ENCODE peak calls at places on chromosomes 3 and 15, in five cellular contexts. X is BJ, B is HL-60, M is A549, D is NB4. H is an unnamed sample.

GRCh38 chr3:66747251-66747650 is 246.4 kb upstream of the LRIG1 start:
- DNase-seq in D (no peak), M (no peak), B (no peak), X (no peak), H (no peak)

GRCh38 chr3:175434591-175434990 is 575.5 kb downstream of the NAALADL2 start:
- DNase-seq in M (no peak), D (no peak), X (no peak), B (no peak), H (no peak)

GRCh38 chr3:193711523-193711963 is 118.5 kb downstream of the OPA1 start:
- DNase-seq in X (no peak), D (no peak), M (no peak), B (no peak), H (no peak)

GRCh38 chr15:23438816-23439466 is 8.1 kb downstream of the GOLGA6L2 start:
- DNase-seq in D (no peak), B (no peak), M (no peak), X (no peak), H (no peak)

GRCh38 chr3:127628788-127629456 is at the start of gene PODXL2:
- DNase-seq in X (no peak), D (no peak), B (peak), M (peak), H (no peak)

GRCh38 chr3:182435860-182436259 is 357.4 kb upstream of the ATP11B start:
- DNase-seq in X (no peak), B (no peak), M (no peak), D (no peak), H (no peak)

GRCh38 chr15:64046347-64047153 is at the start of gene DAPK2:
- DNase-seq in M (peak), D (peak), X (no peak), B (peak), H (no peak)

GRCh38 chr3:59555593-59556315 is 505.9 kb upstream of the CFAP20DC start:
- DNase-seq in D (no peak), X (no peak), B (no peak), M (no peak), H (no peak)

GRCh38 chr15:42750306-42750705 is 13.4 kb upstream of the CDAN1 start:
- DNase-seq in M (no peak), B (no peak), D (no peak), X (no peak), H (no peak)

GRCh38 chr15:83282859-83283812 is 1.3 kb downstream of the BNC1 start:
- DNase-seq in B (no peak), X (no peak), M (no peak), D (no peak), H (no peak)

GRCh38 chr3:98209244-98209643 is 42.7 kb downstream of the OR5H15 start:
- DNase-seq in M (no peak), B (no peak), D (no peak), X (no peak), H (no peak)

GRCh38 chr3:177729939-177730700 is 532.8 kb upstream of the TBL1XR1 start:
- DNase-seq in B (no peak), X (no peak), M (no peak), D (no peak), H (no peak)

GRCh38 chr3:14640157-14640562 is 11.4 kb upstream of the CCDC174 start:
- DNase-seq in B (no peak), D (no peak), M (peak), X (no peak), H (no peak)

GRCh38 chr3:72068621-72069020 is 283.7 kb upstream of the PROK2 start:
- DNase-seq in X (no peak), D (no peak), M (no peak), B (no peak), H (no peak)

GRCh38 chr3:9791127-9791526 is 1.1 kb downstream of the TADA3 start:
- DNase-seq in X (no peak), B (no peak), M (no peak), D (no peak), H (no peak)

GRCh38 chr15:101185336-101185735 is 66.5 kb downstream of the CHSY1 start:
- DNase-seq in X (no peak), M (no peak), D (no peak), B (no peak), H (no peak)

GRCh38 chr3:14949126-14949525 is 1.7 kb downstream of the NR2C2 start:
- DNase-seq in B (no peak), X (no peak), D (no peak), M (no peak), H (no peak)

GRCh38 chr15:74730619-74731316 is 5.4 kb upstream of the CYP1A1 start:
- DNase-seq in M (no peak), D (no peak), B (no peak), X (no peak), H (no peak)

GRCh38 chr3:10338591-10339369 is 17.9 kb upstream of the SEC13 start:
- DNase-seq in X (no peak), D (no peak), B (no peak), M (no peak), H (no peak)

GRCh38 chr15:96327155-96327741 is 3.3 kb upstream of the NR2F2 start:
- DNase-seq in M (peak), D (peak), X (peak), B (peak), H (peak)

DNA sequence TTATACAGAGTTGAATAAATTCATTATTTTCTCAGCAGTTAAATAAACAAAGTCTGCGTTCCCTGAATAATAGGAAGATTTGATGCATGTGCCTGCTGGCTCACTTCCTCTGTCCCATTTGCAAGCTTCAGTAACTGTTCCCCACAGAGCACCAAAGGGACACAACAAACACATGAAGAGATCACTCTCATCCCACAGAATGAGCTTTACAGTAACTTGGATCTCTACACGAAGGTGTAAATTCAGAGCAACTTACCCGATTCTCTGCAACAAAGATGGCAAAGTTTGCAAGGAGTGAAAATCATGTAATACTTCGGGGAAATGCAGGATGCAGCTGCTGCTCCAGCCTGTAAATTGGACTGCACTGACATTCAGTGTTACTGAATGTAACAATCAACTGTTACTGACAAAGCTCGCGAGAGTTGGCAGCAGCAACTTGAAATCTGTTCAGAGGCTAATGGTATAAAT is at the start of gene BCHE:
- DNase-seq in D (no peak), B (no peak), X (no peak), M (peak), H (no peak)
- H3K4me3 ChIP-seq in D (no peak), B (no peak), X (no peak), M (peak), H (peak)

DNA sequence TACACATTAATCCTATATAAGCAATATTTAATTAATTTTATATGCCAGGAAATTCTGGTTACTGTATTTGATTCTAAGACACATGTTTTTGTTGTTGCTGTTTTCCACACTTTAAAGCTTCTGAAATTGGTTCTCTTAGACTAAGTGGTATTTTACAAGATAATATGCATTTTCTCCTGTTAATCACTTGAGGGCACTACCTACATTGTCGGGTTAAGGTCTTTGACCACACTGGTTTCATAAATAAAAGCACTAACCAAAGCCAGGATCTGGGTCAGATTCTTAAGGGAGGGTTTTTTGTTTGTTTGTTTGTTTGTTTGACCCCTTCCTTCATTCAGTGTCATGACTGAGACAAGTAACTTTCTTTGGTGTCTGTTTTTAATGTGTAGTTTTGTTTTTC is 590.2 kb downstream of the RBMS3 start:
- DNase-seq in X (no peak), D (peak), M (no peak), B (no peak), H (peak)
- TF ChIP-seq CTCF in X (no peak), D (no peak), M (no peak), B (no peak), H (no peak)

DNA sequence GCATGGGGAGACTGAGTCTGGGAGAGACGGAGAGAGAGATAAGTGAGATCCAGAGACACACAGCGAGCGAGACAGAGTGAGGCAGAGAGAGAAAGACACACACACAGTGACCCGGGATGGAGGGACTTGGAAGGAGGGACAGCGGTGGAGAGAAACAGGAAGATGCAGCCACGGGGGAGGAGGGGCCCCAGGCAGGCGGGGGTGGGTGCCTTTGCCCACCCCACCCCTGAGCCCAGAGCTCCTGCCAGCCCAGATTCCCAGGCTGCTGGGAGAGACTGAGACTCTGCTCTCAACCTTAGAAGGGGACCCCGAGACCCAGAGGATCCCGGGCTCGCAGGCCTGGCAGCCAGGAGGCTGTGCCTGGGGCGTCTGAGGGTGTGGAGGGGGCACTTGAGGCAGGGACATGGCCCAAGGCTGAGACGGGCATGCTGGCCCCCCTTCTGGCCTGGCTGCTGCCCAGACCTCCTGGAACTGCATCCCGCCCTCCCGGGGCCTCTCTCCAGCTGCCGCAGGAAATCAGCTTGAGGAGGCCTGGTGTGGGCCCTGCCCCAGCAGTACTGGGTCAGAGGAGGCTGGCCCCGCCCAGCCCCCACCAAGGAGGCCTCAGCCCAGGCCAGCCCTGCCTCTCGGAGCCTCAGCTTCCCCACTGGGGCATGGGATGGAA is 18.1 kb downstream of the H1-8 start:
- DNase-seq in D (peak), X (peak), B (no peak), M (no peak), H (peak)
- H3K4me3 ChIP-seq in D (no peak), X (peak), B (no peak), M (no peak), H (no peak)

GRCh38 chr3:57112206-57112605 is 51.7 kb downstream of the SPATA12 start:
- DNase-seq in M (peak), B (no peak), X (no peak), D (peak), H (no peak)
- TF ChIP-seq CTCF in M (no peak), B (no peak), X (no peak), D (no peak), H (peak)

DNA sequence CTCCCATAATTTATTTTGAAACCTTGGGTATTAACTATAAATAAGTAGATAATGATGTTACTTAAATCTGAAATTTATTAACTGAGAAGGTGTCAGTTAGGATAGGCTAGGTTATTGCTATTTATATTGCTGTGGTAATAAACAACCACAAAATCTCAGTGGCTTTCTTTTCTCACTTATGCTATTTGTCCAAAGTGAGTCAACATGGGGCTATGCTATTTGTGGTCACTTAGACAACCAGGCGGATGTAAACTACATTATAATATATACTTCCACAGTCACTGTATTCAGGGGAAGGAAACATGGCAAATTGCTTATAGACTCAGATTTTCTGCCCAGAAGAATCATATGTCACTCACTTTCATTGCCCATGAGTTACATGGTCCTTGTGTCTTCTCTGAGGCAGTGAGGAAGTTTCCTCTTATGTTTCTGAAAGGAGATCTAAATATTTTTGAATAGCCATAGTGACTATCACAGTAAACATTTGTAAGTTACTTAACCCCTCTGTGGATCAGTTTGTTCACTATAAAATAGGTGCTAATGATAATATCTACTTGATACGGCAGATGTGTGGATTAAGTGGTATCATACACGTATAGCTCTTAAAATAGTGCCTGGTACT is 19.8 kb downstream of the HMG20A start:
- DNase-seq in X (no peak), B (no peak), D (no peak), M (no peak), H (no peak)
- H3K4me3 ChIP-seq in X (no peak), B (no peak), D (no peak), M (no peak), H (no peak)

GRCh38 chr3:159620873-159621272 is 367.8 kb upstream of the IL12A start:
- DNase-seq in M (peak), B (no peak), X (peak), D (no peak), H (peak)

GRCh38 chr3:159619341-159619885 is 369.2 kb upstream of the IL12A start:
- DNase-seq in D (no peak), M (no peak), X (peak), B (no peak), H (no peak)

GRCh38 chr3:159624616-159625015 is 364.0 kb upstream of the IL12A start:
- DNase-seq in M (no peak), X (no peak), D (no peak), B (no peak), H (no peak)

GRCh38 chr3:159616234-159616825 is 372.3 kb upstream of the IL12A start:
- DNase-seq in D (no peak), X (no peak), B (no peak), M (peak), H (no peak)

GRCh38 chr3:159620281-159620680 is 368.4 kb upstream of the IL12A start:
- DNase-seq in D (no peak), X (no peak), M (no peak), B (no peak), H (no peak)
- TF ChIP-seq CTCF in D (no peak), X (no peak), M (no peak), B (no peak), H (no peak)

GRCh38 chr3:49501842-49502241 is 31.8 kb downstream of the DAG1 start:
- DNase-seq in X (no peak), B (no peak), M (no peak), D (no peak), H (no peak)

GRCh38 chr3:49498239-49498638 is 28.2 kb downstream of the DAG1 start:
- DNase-seq in X (no peak), B (no peak), M (no peak), D (no peak), H (no peak)

GRCh38 chr3:49501258-49501609 is 31.2 kb downstream of the DAG1 start:
- DNase-seq in D (no peak), X (no peak), B (no peak), M (no peak), H (no peak)

GRCh38 chr3:49498655-49499054 is 28.6 kb downstream of the DAG1 start:
- DNase-seq in M (no peak), B (no peak), X (no peak), D (no peak), H (no peak)

DNA sequence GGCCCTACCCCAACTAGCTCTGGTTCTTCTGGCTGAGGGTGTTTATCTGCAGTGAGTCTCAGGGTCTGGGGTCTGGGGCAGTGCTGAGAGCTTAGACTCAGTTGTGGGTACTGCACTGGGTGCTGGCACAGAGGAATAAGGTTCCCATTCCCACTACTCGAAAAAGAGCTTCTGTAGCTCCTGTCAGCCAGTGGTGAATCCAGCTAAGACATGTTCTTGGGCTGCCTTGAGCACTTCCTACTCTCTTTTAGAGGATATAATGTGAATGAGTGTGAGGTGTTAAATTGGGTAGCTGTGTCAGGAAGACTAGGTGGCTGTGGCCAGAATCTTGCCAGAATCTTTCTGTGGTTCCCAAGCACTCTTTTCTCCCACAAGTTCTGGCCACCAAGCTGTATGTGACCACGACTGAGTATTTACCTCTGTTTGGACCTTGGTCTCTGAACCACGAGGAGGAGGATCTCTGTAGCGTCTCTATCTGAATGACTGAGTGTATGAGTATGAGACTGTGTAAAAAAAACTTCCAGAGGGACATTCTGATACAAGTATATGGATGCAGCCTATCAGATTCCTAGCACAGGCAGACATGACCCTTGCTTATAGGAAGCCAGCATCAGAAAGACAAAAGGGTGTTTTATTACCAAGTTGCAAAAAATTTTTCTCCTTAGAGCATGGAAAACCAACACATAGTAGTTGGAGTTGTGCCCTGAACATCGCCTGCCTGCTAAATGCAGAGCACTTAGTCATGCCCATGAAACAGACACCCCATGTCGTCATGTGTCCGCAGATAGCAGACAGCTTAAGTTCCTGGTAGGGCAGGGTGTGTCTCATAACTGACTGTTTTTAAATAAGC is 30.6 kb downstream of the DAG1 start:
- DNase-seq in M (peak), B (peak), X (peak), D (peak), H (peak)
- H3K4me3 ChIP-seq in M (no peak), B (no peak), X (no peak), D (no peak), H (no peak)

GRCh38 chr15:78541744-78542034 is 1.4 kb downstream of the PSMA4 start:
- DNase-seq in B (no peak), D (no peak), X (no peak), M (no peak), H (no peak)

GRCh38 chr15:78542647-78543046 is 2.4 kb downstream of the PSMA4 start:
- DNase-seq in X (no peak), D (no peak), B (no peak), M (no peak), H (no peak)

GRCh38 chr15:78540955-78541743 is 905 bp downstream of the PSMA4 start:
- DNase-seq in X (no peak), D (peak), B (no peak), M (no peak), H (no peak)

GRCh38 chr15:78538358-78538757 is 1.9 kb upstream of the PSMA4 start:
- DNase-seq in D (no peak), B (no peak), M (no peak), X (no peak), H (no peak)

GRCh38 chr15:78540135-78540954 is at the start of gene PSMA4:
- DNase-seq in M (peak), X (peak), D (peak), B (peak), H (peak)
- TF ChIP-seq CTCF in M (no peak), X (peak), D (no peak), B (no peak), H (no peak)

GRCh38 chr15:85620321-85621044 is 174.2 kb downstream of the KLHL25 start:
- DNase-seq in M (no peak), X (peak), B (no peak), D (no peak), H (no peak)
- H3K4me3 ChIP-seq in M (no peak), X (peak), B (no peak), D (no peak), H (no peak)

GRCh38 chr15:81335631-81336030 is 11.7 kb upstream of the STARD5 start:
- DNase-seq in M (no peak), B (no peak), X (no peak), D (no peak), H (no peak)

GRCh38 chr15:81337713-81338157 is 13.8 kb upstream of the STARD5 start:
- DNase-seq in M (no peak), X (no peak), D (no peak), B (no peak), H (no peak)

GRCh38 chr15:81337241-81337640 is 13.3 kb upstream of the STARD5 start:
- DNase-seq in M (no peak), D (no peak), B (no peak), X (no peak), H (no peak)

GRCh38 chr15:81334768-81335447 is 11.0 kb upstream of the STARD5 start:
- DNase-seq in X (no peak), D (no peak), M (no peak), B (no peak), H (no peak)

GRCh38 chr15:81336568-81336967 is 12.6 kb upstream of the STARD5 start:
- DNase-seq in B (peak), D (peak), X (no peak), M (peak), H (no peak)
- TF ChIP-seq CTCF in B (peak), D (peak), X (peak), M (peak), H (peak)

H was measured in retinal pigment epithelial cell.